ENCODE peak calls at places on chromosome 15, in four cellular contexts. N is PC-3, D is HCT116, O is K562. Q is an unnamed sample. For H3K79me2, the result is how much of the 10 kb centered on the place peaks cover.

GRCh38 chr15:85706779-85707518 is 87.8 kb downstream of the KLHL25 start:
- DNase-seq in N (no peak), D (no peak), O (no peak), Q (no peak)

GRCh38 chr15:88637841-88638625 is 783 bp upstream of the ISG20 start:
- DNase-seq in O (peak), D (no peak), N (no peak), Q (no peak)

GRCh38 chr15:90044191-90044590 is 43.1 kb downstream of the ZNF710 start:
- DNase-seq in N (no peak), O (no peak), D (no peak), Q (no peak)

GRCh38 chr15:78810377-78811123 is 714 bp downstream of the ADAMTS7 start:
- DNase-seq in O (peak), D (no peak), N (peak), Q (peak)

GRCh38 chr15:70236306-70237103 is 138.8 kb upstream of the TLE3 start:
- DNase-seq in N (peak), D (no peak), O (no peak), Q (no peak)

GRCh38 chr15:65870889-65871533 is 1.7 kb downstream of the RAB11A start:
- DNase-seq in O (peak), N (peak), D (no peak), Q (peak)

GRCh38 chr15:55279746-55280351 is 9.8 kb downstream of the RAB27A start:
- DNase-seq in O (peak), D (peak), N (peak), Q (peak)

GRCh38 chr15:23483821-23484299 is 36.8 kb upstream of the GOLGA6L2 start:
- DNase-seq in N (no peak), O (no peak), D (no peak), Q (no peak)

GRCh38 chr15:62945063-62945462 is 97.5 kb upstream of the TPM1 start:
- DNase-seq in N (no peak), O (no peak), D (no peak), Q (no peak)

GRCh38 chr15:74382004-74382816 is 14.8 kb upstream of the CYP11A1 start:
- DNase-seq in D (peak), N (peak), O (peak), Q (peak)

GRCh38 chr15:36911322-36911944 is 188.9 kb downstream of the MEIS2 start:
- DNase-seq in D (no peak), N (peak), O (no peak), Q (no peak)

GRCh38 chr15:66765478-66766281 is 63.6 kb downstream of the SMAD6 start:
- DNase-seq in D (peak), N (peak), O (peak), Q (peak)

GRCh38 chr15:98751767-98752166 is 103.4 kb downstream of the IGF1R start:
- DNase-seq in O (no peak), N (no peak), D (no peak), Q (no peak)

GRCh38 chr15:98755781-98756180 is 107.4 kb downstream of the IGF1R start:
- DNase-seq in N (no peak), D (no peak), O (no peak), Q (no peak)

GRCh38 chr15:98755138-98755537 is 106.8 kb downstream of the IGF1R start:
- DNase-seq in D (no peak), N (no peak), O (no peak), Q (no peak)

GRCh38 chr15:98753726-98754125 is 105.4 kb downstream of the IGF1R start:
- DNase-seq in N (no peak), D (no peak), O (no peak), Q (no peak)

GRCh38 chr15:98754283-98755022 is 106.1 kb downstream of the IGF1R start:
- DNase-seq in D (no peak), N (no peak), O (no peak), Q (no peak)
- H3K79me2 ChIP-seq in D (under half), N (under half), O (under half), Q (half or more)

GRCh38 chr15:53979051-53979788 is 979 bp downstream of the UNC13C start:
- DNase-seq in O (no peak), N (no peak), D (no peak), Q (no peak)

GRCh38 chr15:53974813-53975212 is 3.4 kb upstream of the UNC13C start:
- DNase-seq in N (no peak), D (no peak), O (no peak), Q (no peak)

GRCh38 chr15:53976844-53977392 is 1.3 kb upstream of the UNC13C start:
- DNase-seq in O (no peak), N (peak), D (no peak), Q (peak)

GRCh38 chr15:53982281-53982680 is 4.0 kb downstream of the UNC13C start:
- DNase-seq in O (no peak), D (no peak), N (no peak), Q (no peak)

DNA sequence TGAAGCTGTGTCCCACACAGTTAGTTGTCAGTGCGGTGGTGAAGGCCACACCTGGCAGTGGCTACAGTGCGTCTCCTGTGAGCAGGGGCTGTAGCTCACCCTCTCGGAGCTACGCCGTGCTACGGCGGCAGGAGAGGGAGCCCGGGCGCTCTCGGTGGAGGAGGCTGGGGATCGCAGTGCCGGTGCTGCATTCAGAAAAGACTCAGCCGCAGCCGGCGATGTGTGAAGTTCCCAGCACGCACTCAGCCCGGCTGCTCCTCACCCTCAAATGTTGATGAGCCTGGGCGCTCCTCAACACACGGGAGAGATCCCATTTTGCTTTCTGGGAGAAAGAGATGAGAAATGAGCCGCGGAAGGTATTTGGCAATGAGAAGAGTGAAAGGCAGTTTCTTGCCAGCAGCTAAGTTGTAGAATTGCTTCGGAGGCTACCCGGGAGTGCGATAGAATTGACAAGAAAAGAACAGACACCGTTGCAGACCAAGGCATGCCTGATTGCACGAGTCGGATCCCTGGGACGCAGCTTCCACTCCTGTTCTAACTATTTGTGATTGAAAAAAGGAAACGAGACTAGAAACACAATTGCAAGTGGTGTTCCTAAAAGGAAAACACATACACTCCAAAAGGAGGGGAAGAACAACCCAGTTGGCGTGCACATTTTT is at the start of gene UNC13C:
- DNase-seq in O (no peak), N (no peak), D (no peak), Q (no peak)
- TF ChIP-seq CTCF in O (no peak), N (no peak), D (no peak), Q (no peak)

GRCh38 chr15:101327147-101327740 is 32.2 kb upstream of the SNRPA1 start:
- DNase-seq in D (no peak), O (no peak), N (no peak), Q (no peak)
- H3K79me2 ChIP-seq in D (under half), O (under half), N (under half), Q (under half)

GRCh38 chr15:80512729-80513670 is 108.8 kb downstream of the ARNT2 start:
- DNase-seq in O (no peak), D (peak), N (peak), Q (no peak)
- TF ChIP-seq CTCF in O (no peak), D (peak), N (peak), Q (peak)

Q was measured in PC-9.